ENCODE peak calls at places on chromosomes 6 and 20, in seven cellular contexts. A is CD4-positive, alpha-beta T cell; M is progenitor cell of endocrine pancreas; H is AG04449; L is lower leg skin; N is HL-60; C is psoas muscle. P is an unnamed sample.

GRCh38 chr6:112951829-112952228 is 604.7 kb downstream of the RFPL4B start:
- DNase-seq in M (no peak), H (no peak), L (no peak), N (no peak), C (no peak), A (no peak), P (no peak)

GRCh38 chr20:11675920-11676617 is 241.6 kb upstream of the BTBD3 start:
- DNase-seq in H (no peak), N (no peak), C (no peak), M (no peak), L (no peak), A (no peak), P (no peak)

GRCh38 chr6:43608783-43609182 is 20.3 kb downstream of the GTPBP2 start:
- DNase-seq in N (peak), A (no peak), L (no peak), M (no peak), C (no peak), H (no peak), P (no peak)

GRCh38 chr6:52820198-52820597 is 16.6 kb upstream of the GSTA1 start:
- DNase-seq in L (no peak), C (no peak), M (no peak), A (no peak), H (peak), N (no peak), P (no peak)

GRCh38 chr6:167567142-167568033 is 242.5 kb downstream of the TTLL2 start:
- DNase-seq in M (no peak), N (no peak), L (peak), A (no peak), H (no peak), C (peak), P (peak)

GRCh38 chr20:49424536-49424935 is 57.9 kb downstream of the KCNB1 start:
- DNase-seq in N (no peak), M (no peak), C (peak), A (no peak), L (no peak), H (no peak), P (no peak)

GRCh38 chr6:72464246-72464645 is 157.6 kb upstream of the KCNQ5 start:
- DNase-seq in N (no peak), M (no peak), L (no peak), A (no peak), C (no peak), H (no peak), P (no peak)

GRCh38 chr20:22949710-22950109 is 85.4 kb upstream of the SSTR4 start:
- DNase-seq in L (no peak), N (no peak), H (no peak), C (no peak), M (no peak), A (no peak), P (no peak)

GRCh38 chr6:82589509-82590206 is 226.0 kb downstream of the TPBG start:
- DNase-seq in H (peak), C (no peak), M (no peak), A (no peak), N (no peak), L (no peak), P (no peak)

GRCh38 chr6:73937805-73938204 is 241.8 kb downstream of the CD109 start:
- DNase-seq in C (no peak), H (no peak), A (no peak), M (no peak), L (no peak), N (no peak), P (no peak)

GRCh38 chr20:64109390-64109747 is 2.0 kb upstream of the NPBWR2 start:
- DNase-seq in H (no peak), C (no peak), A (no peak), N (no peak), M (no peak), L (no peak), P (no peak)

GRCh38 chr6:101195581-101195980 is 197.9 kb upstream of the GRIK2 start:
- DNase-seq in N (no peak), A (no peak), C (no peak), M (no peak), H (peak), L (no peak), P (no peak)

GRCh38 chr6:16591681-16592549 is 169.3 kb downstream of the ATXN1 start:
- DNase-seq in H (no peak), N (no peak), A (no peak), C (no peak), M (no peak), L (no peak), P (no peak)

GRCh38 chr6:99588618-99589289 is 17.9 kb upstream of the PRDM13 start:
- DNase-seq in M (no peak), H (no peak), N (peak), L (peak), C (peak), A (peak), P (peak)

GRCh38 chr6:24825130-24825630 is 26.5 kb upstream of the ARMH2 start:
- DNase-seq in A (no peak), L (no peak), C (no peak), N (no peak), M (no peak), H (no peak), P (no peak)

GRCh38 chr6:75991941-75992340 is 80.5 kb downstream of the IMPG1 start:
- DNase-seq in N (no peak), C (no peak), A (no peak), H (no peak), L (no peak), M (no peak), P (no peak)

GRCh38 chr20:11144114-11144513 is 470.3 kb upstream of the JAG1 start:
- DNase-seq in A (no peak), H (peak), C (no peak), N (no peak), L (peak), M (no peak), P (no peak)

GRCh38 chr6:150527100-150527499 is 72.6 kb upstream of the PLEKHG1 start:
- DNase-seq in L (no peak), M (no peak), A (no peak), C (no peak), N (no peak), H (no peak), P (no peak)

GRCh38 chr20:62618622-62619529 is 23.4 kb upstream of the SLCO4A1 start:
- DNase-seq in H (no peak), C (peak), M (no peak), L (no peak), N (peak), A (peak), P (no peak)

GRCh38 chr6:17768388-17768787 is 61.7 kb upstream of the NUP153 start:
- DNase-seq in N (peak), H (no peak), M (no peak), L (no peak), C (no peak), A (no peak), P (no peak)

GRCh38 chr6:129102741-129103140 is 219.8 kb downstream of the LAMA2 start:
- DNase-seq in L (peak), M (no peak), A (no peak), N (no peak), C (no peak), H (no peak), P (no peak)

GRCh38 chr6:115712562-115712961 is 348.1 kb downstream of the FRK start:
- DNase-seq in A (no peak), H (no peak), C (no peak), L (no peak), M (no peak), N (no peak), P (no peak)

GRCh38 chr6:93176070-93176469 is 243.3 kb downstream of the EPHA7 start:
- DNase-seq in N (no peak), L (no peak), A (no peak), H (no peak), C (no peak), M (no peak), P (no peak)

GRCh38 chr6:121305957-121306607 is 28.2 kb downstream of the TBC1D32 start:
- DNase-seq in N (peak), M (no peak), H (no peak), L (no peak), A (no peak), C (no peak), P (no peak)

GRCh38 chr6:133854633-133855598 is 34.0 kb upstream of the TCF21 start:
- DNase-seq in N (no peak), H (no peak), M (peak), L (no peak), A (no peak), C (no peak), P (no peak)

GRCh38 chr20:19815553-19815991 is 57.5 kb downstream of the RIN2 start:
- DNase-seq in A (no peak), L (no peak), N (no peak), C (peak), M (no peak), H (peak), P (no peak)
- TF ChIP-seq CTCF in A (no peak), L (no peak), N (no peak), C (no peak), M (no peak), H (no peak), P (peak)

DNA sequence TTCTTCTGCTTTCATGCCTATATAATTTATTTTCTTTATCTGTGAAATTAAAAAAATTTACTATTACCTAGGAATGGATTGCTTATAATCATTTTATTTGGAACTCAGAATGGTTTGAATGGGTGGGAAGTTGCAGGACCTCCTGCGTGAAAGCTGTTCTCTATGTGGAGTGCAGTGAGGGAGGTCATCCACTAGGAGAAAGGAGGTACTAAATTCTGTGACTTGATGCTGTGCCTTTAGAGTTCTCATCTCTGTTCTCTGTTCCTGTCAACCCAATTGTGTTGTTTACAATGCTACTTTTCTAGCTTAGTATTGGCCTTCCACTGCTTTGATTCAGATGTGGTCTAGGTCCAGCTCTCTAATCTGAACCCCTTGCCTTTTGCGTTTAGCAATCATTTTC is 65.0 kb upstream of the HIVEP1 start:
- DNase-seq in A (no peak), M (no peak), C (no peak), N (no peak), L (no peak), H (no peak), P (no peak)
- TF ChIP-seq CTCF in A (no peak), M (peak), C (no peak), N (no peak), L (no peak), H (no peak), P (no peak)

GRCh38 chr6:135087403-135087802 is 32.8 kb upstream of the HBS1L start:
- DNase-seq in M (no peak), C (no peak), L (no peak), N (peak), H (no peak), A (peak), P (no peak)
- TF ChIP-seq CTCF in M (no peak), C (no peak), L (no peak), N (no peak), H (no peak), A (no peak), P (no peak)

DNA sequence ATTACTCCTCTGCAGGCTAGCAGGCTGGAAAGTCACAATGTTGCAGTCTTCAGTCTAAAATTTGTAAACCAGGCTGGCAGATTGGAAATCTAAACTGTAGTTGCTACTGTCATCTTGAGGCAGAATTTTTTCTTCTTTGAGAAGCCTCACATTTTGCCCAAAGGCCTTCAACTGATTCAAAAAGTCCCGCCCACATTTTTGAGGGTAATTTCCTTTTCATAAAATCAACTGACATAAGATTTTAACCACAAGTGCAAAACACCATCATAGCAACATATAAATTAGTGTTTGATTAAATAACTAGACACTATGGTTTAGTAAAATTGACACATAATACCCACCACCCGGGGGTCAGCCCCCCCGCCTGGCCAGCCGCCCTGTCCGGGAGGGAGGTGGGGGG is 28.4 kb downstream of the HLA-C start:
- DNase-seq in A (no peak), H (no peak), C (no peak), M (no peak), N (no peak), L (no peak), P (no peak)
- TF ChIP-seq CTCF in A (no peak), H (no peak), C (no peak), M (no peak), N (no peak), L (no peak), P (no peak)

GRCh38 chr6:88763160-88763559 is 200.3 kb downstream of the RNGTT start:
- DNase-seq in M (no peak), A (no peak), C (no peak), H (no peak), N (peak), L (no peak), P (no peak)

GRCh38 chr6:88760091-88760490 is 203.3 kb downstream of the RNGTT start:
- DNase-seq in L (no peak), M (no peak), N (no peak), C (no peak), A (no peak), H (no peak), P (no peak)

DNA sequence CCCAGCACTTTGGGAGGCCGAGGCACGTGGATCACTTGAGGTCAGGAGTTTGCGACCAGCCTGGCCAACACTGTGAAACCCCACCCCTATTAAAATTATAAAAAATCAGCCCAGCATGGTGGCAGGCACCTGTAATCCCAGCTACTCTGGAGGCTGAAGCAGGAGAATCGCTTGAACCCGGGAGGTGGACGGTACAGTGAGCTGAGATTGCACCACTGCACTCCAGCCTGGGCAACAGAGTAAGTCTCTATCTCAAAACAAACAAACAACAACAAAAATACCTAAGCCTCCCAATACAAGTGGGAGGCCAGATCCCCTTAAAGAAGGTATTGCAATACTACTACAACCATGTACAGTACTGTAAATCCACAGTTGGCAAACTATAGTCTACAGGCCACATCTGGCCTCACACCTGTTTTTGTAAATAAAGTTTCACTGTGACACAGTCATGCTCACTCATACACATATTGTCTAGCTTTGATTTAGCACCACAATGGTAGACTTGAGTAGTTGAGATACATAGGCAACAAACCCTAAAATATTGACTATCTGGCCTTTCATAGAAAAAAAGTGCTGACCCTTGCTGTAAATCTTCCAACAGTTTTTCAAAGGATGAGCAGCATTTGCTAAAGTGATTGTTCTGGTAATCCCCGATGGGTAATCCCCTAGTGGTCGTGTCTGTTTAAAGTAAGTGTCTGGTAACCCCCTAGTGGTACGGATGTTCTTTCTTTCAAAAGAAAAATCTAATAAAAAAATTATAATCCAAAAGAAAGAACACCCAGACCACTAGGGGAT is 202.0 kb downstream of the RNGTT start:
- DNase-seq in A (no peak), C (no peak), L (no peak), N (no peak), M (no peak), H (no peak), P (no peak)
- TF ChIP-seq CTCF in A (no peak), C (no peak), L (no peak), N (no peak), M (no peak), H (no peak), P (no peak)